ENCODE peak calls at places on chromosomes 7 and 10, in four cellular contexts. E is M059J, V is fibroblast of lung, C is iPS-NIHi11. Y is an unnamed sample.

GRCh38 chr7:34130558-34131285 is 225.4 kb downstream of the BMPER start:
- DNase-seq in V (no peak), C (no peak), E (peak), Y (no peak)

GRCh38 chr7:43847496-43847895 is 21.8 kb downstream of the MRPS24 start:
- DNase-seq in V (peak), C (no peak), E (peak), Y (no peak)

GRCh38 chr7:43112088-43112940 is at the start of gene HECW1:
- DNase-seq in E (no peak), V (no peak), C (peak), Y (no peak)

GRCh38 chr10:101356132-101356531 is 2.2 kb downstream of the BTRC start:
- DNase-seq in E (no peak), V (no peak), C (no peak), Y (no peak)

GRCh38 chr10:36671607-36672006 is 453.8 kb upstream of the ANKRD30A start:
- DNase-seq in C (no peak), V (peak), E (peak), Y (no peak)

GRCh38 chr7:17041324-17041723 is 159.5 kb upstream of the AGR3 start:
- DNase-seq in C (no peak), V (peak), E (peak), Y (peak)

GRCh38 chr10:86035791-86036543 is 330.6 kb downstream of the GRID1 start:
- DNase-seq in E (no peak), C (no peak), V (no peak), Y (no peak)

GRCh38 chr7:107999814-108000560 is 3.0 kb downstream of the LAMB1 start:
- DNase-seq in E (peak), C (no peak), V (peak), Y (no peak)

GRCh38 chr10:5830629-5831445 is 17.6 kb upstream of the GDI2 start:
- DNase-seq in E (no peak), C (no peak), V (no peak), Y (no peak)

GRCh38 chr7:42677751-42678231 is 234.1 kb downstream of the C7orf25 start:
- DNase-seq in E (peak), C (no peak), V (peak), Y (peak)

GRCh38 chr7:19413444-19413965 is 268.3 kb upstream of the FERD3L start:
- DNase-seq in V (peak), C (no peak), E (no peak), Y (no peak)

GRCh38 chr10:24382979-24383663 is 174.2 kb downstream of the KIAA1217 start:
- DNase-seq in V (peak), E (no peak), C (peak), Y (no peak)

GRCh38 chr10:104333037-104333727 is 5.1 kb downstream of the ITPRIP start:
- DNase-seq in E (no peak), V (no peak), C (no peak), Y (no peak)

GRCh38 chr7:159009951-159010350 is 134.7 kb downstream of the VIPR2 start:
- DNase-seq in C (no peak), V (no peak), E (no peak), Y (no peak)

GRCh38 chr7:48182736-48183369 is 11.6 kb downstream of the ABCA13 start:
- DNase-seq in E (peak), V (peak), C (no peak), Y (no peak)

GRCh38 chr7:140526901-140527664 is 47.8 kb upstream of the MKRN1 start:
- DNase-seq in V (peak), C (no peak), E (no peak), Y (no peak)

GRCh38 chr7:37211097-37211496 is 237.6 kb downstream of the ELMO1 start:
- DNase-seq in E (peak), V (peak), C (no peak), Y (no peak)

GRCh38 chr10:101961591-101962498 is 94.1 kb downstream of the ARMH3 start:
- DNase-seq in E (peak), V (peak), C (no peak), Y (no peak)

GRCh38 chr7:47992446-47992845 is 13.0 kb upstream of the HUS1 start:
- DNase-seq in E (no peak), V (no peak), C (no peak), Y (no peak)

GRCh38 chr10:105017116-105017515 is 376.0 kb downstream of the SORCS3 start:
- DNase-seq in V (peak), C (no peak), E (peak), Y (no peak)

GRCh38 chr7:22578048-22578770 is 78.2 kb upstream of the STEAP1B start:
- DNase-seq in C (no peak), E (peak), V (peak), Y (no peak)

GRCh38 chr10:72792288-72792687 is 100.3 kb downstream of the MCU start:
- DNase-seq in V (peak), E (peak), C (no peak), Y (no peak)

GRCh38 chr10:18000601-18001000 is 48.9 kb downstream of the SLC39A12 start:
- DNase-seq in C (no peak), V (no peak), E (no peak), Y (no peak)

GRCh38 chr10:29668628-29669027 is 33.9 kb upstream of the SVIL start:
- DNase-seq in C (no peak), E (no peak), V (peak), Y (no peak)

GRCh38 chr10:95295031-95295755 is 4.4 kb upstream of the PDLIM1 start:
- DNase-seq in C (no peak), E (peak), V (peak), Y (no peak)

GRCh38 chr7:22782616-22783232 is 39.9 kb downstream of the TOMM7 start:
- DNase-seq in C (peak), E (peak), V (peak), Y (peak)

GRCh38 chr7:44061645-44062179 is 3.7 kb downstream of the PGAM2 start:
- DNase-seq in E (no peak), V (no peak), C (no peak), Y (no peak)

GRCh38 chr7:150481207-150481920 is 30.9 kb downstream of the GIMAP8 start:
- DNase-seq in V (no peak), C (no peak), E (no peak), Y (no peak)

GRCh38 chr10:62501547-62501946 is 127.4 kb downstream of the ZNF365 start:
- DNase-seq in C (no peak), V (peak), E (peak), Y (no peak)

GRCh38 chr10:11081413-11081812 is 63.7 kb downstream of the CELF2 start:
- DNase-seq in V (no peak), C (no peak), E (no peak), Y (no peak)

GRCh38 chr10:86244296-86244695 is 122.3 kb downstream of the GRID1 start:
- DNase-seq in E (no peak), V (peak), C (no peak), Y (no peak)

Y was measured in COLO829.